ENCODE peak calls at places on chromosomes 12 and 14, in ten cellular contexts. C, A, N, D, U, P, G, R, M and L are unnamed samples.

GRCh38 chr12:114152066-114152465 is 185.9 kb upstream of the RBM19 start:
- DNase-seq in C (no peak), U (no peak), R (no peak), N (no peak), A (no peak), G (no peak), M (no peak), D (no peak), P (no peak), L (no peak)

GRCh38 chr12:6957151-6957701 is 6.1 kb downstream of the PTPN6 start:
- DNase-seq in G (no peak), A (no peak), N (no peak), P (no peak), D (no peak), R (no peak), C (no peak), M (no peak), U (no peak), L (no peak)

GRCh38 chr12:65941388-65941787 is 117.1 kb downstream of the HMGA2 start:
- DNase-seq in P (no peak), N (no peak), U (no peak), D (no peak), A (peak; percentile 94), R (no peak), C (no peak), G (no peak), M (no peak), L (peak; percentile 87)

GRCh38 chr12:97308576-97309198 is 153.9 kb upstream of the RMST start:
- DNase-seq in M (no peak), R (peak; percentile 36), D (peak; percentile 34), N (no peak), U (peak; percentile 55), A (peak; percentile 36), G (no peak), P (peak; percentile 15), C (peak; percentile 8), L (peak; percentile 37)

GRCh38 chr14:101292448-101292847 is 268.8 kb upstream of the DIO3 start:
- DNase-seq in N (no peak), U (no peak), G (no peak), D (no peak), P (no peak), M (no peak), A (no peak), C (no peak), R (no peak), L (no peak)

GRCh38 chr12:39127401-39127800 is 222.0 kb upstream of the CPNE8 start:
- DNase-seq in U (no peak), M (no peak), P (no peak), G (no peak), N (no peak), R (no peak), D (no peak), A (peak; percentile 36), C (no peak), L (no peak)

GRCh38 chr14:104442107-104442551 is 137.4 kb upstream of the C14orf180 start:
- DNase-seq in U (no peak), R (no peak), M (no peak), C (no peak), D (no peak), N (no peak), A (no peak), G (peak; percentile 7), P (no peak), L (no peak)

GRCh38 chr12:39807043-39807442 is 187.4 kb upstream of the ABCD2 start:
- DNase-seq in D (peak; percentile 21), P (no peak), N (no peak), G (no peak), C (peak; percentile 3), R (no peak), M (no peak), A (peak; percentile 22), U (peak; percentile 13), L (no peak)

GRCh38 chr12:124397807-124398577 is 103.1 kb downstream of the RFLNA start:
- DNase-seq in U (no peak), R (no peak), P (no peak), N (no peak), D (peak; percentile 33), M (no peak), G (no peak), C (no peak), A (peak; percentile 57), L (no peak)

GRCh38 chr12:130438243-130438620 is 100.5 kb downstream of the PIWIL1 start:
- DNase-seq in A (no peak), U (no peak), N (no peak), R (no peak), P (no peak), G (no peak), D (no peak), M (no peak), C (no peak), L (no peak)